ENCODE peak calls at places on chromosomes 4 and X, in four cellular contexts. Z is uterus, F is body of pancreas, R is testis. W is an unnamed sample.

GRCh38 chrX:142096263-142096662 is 108.8 kb downstream of the MAGEC2 start:
- DNase-seq in Z (no peak), R (no peak), F (no peak), W (no peak)

GRCh38 chr4:36255575-36255974 is 11.3 kb upstream of the ARAP2 start:
- DNase-seq in R (no peak), Z (no peak), F (no peak), W (no peak)

GRCh38 chrX:1011632-1012283 is 200.7 kb downstream of the CRLF2 start:
- DNase-seq in Z (no peak), R (no peak), F (no peak), W (no peak)

GRCh38 chr4:143473334-143474126 is 40.0 kb upstream of the SMARCA5 start:
- DNase-seq in F (no peak), Z (no peak), R (no peak), W (no peak)

GRCh38 chrX:103362504-103362903 is 6.2 kb downstream of the TCEAL9 start:
- DNase-seq in R (no peak), Z (no peak), F (no peak), W (no peak)

GRCh38 chr4:56633486-56633885 is 47.6 kb downstream of the HOPX start:
- DNase-seq in Z (no peak), R (no peak), F (no peak), W (no peak)

GRCh38 chrX:38806054-38806389 is 4.8 kb downstream of the MID1IP1 start:
- DNase-seq in F (peak), R (peak), Z (no peak), W (peak)

GRCh38 chrX:28585767-28586166 is 1.5 kb upstream of the IL1RAPL1 start:
- DNase-seq in Z (no peak), F (no peak), R (no peak), W (no peak)

GRCh38 chr4:125762537-125762936 is 447.8 kb downstream of the FAT4 start:
- DNase-seq in Z (no peak), F (no peak), R (no peak), W (no peak)

GRCh38 chrX:14922437-14922836 is 49.2 kb downstream of the MOSPD2 start:
- DNase-seq in F (no peak), Z (no peak), R (no peak), W (no peak)

GRCh38 chr4:39042365-39042764 is 10.2 kb upstream of the TMEM156 start:
- DNase-seq in Z (no peak), R (no peak), F (no peak), W (no peak)

GRCh38 chrX:110044531-110045249 is 41.8 kb downstream of the TMEM164 start:
- DNase-seq in R (no peak), F (no peak), Z (no peak), W (peak)

GRCh38 chr4:169791527-169792156 is 33.9 kb upstream of the HPF1 start:
- DNase-seq in Z (peak), F (peak), R (peak), W (peak)

GRCh38 chr4:80093563-80093962 is 20.5 kb upstream of the ANTXR2 start:
- DNase-seq in F (no peak), Z (no peak), R (no peak), W (no peak)

GRCh38 chr4:2468464-2469191 is at the start of gene RNF4:
- DNase-seq in R (peak), Z (peak), F (peak), W (peak)

GRCh38 chr4:2472187-2472586 is 3.3 kb downstream of the RNF4 start:
- DNase-seq in F (no peak), Z (no peak), R (no peak), W (peak)

GRCh38 chr4:2465032-2465431 is 3.9 kb upstream of the RNF4 start:
- DNase-seq in F (no peak), Z (no peak), R (no peak), W (no peak)

GRCh38 chr4:2469192-2469984 is 482 bp downstream of the RNF4 start:
- DNase-seq in F (peak), Z (no peak), R (peak), W (peak)
- TF ChIP-seq POLR2A in F (no peak), Z (no peak), R (no peak), W (peak)

GRCh38 chr4:55545681-55546632 is 752 bp downstream of the CLOCK start:
- DNase-seq in F (peak), R (peak), Z (peak), W (peak)
- TF ChIP-seq POLR2A in F (peak), R (no peak), Z (peak), W (peak)

GRCh38 chrX:107773906-107774435 is 1.6 kb downstream of the TSC22D3 start:
- DNase-seq in F (peak), R (no peak), Z (no peak), W (peak)

GRCh38 chrX:107775000-107775733 is 420 bp downstream of the TSC22D3 start:
- DNase-seq in Z (no peak), R (no peak), F (no peak), W (no peak)

GRCh38 chrX:107776649-107777535 is 641 bp upstream of the NCBP2L start:
- DNase-seq in F (peak), R (peak), Z (peak), W (peak)

GRCh38 chrX:107777536-107777832 is at the start of gene NCBP2L:
- DNase-seq in Z (no peak), F (no peak), R (no peak), W (no peak)

GRCh38 chrX:107775734-107776511 is at the start of gene TSC22D3:
- DNase-seq in F (peak), R (peak), Z (peak), W (peak)
- TF ChIP-seq POLR2A in F (peak), R (no peak), Z (peak), W (peak)

GRCh38 chr4:156950950-156951349 is 20.6 kb downstream of the PDGFC start:
- DNase-seq in R (no peak), Z (no peak), F (no peak), W (no peak)

GRCh38 chr4:156948133-156948532 is 23.5 kb downstream of the PDGFC start:
- DNase-seq in R (no peak), Z (no peak), F (no peak), W (no peak)

GRCh38 chr4:156948738-156949137 is 22.9 kb downstream of the PDGFC start:
- DNase-seq in F (no peak), R (no peak), Z (no peak), W (peak)

GRCh38 chr4:156949373-156949814 is 22.2 kb downstream of the PDGFC start:
- DNase-seq in F (no peak), Z (no peak), R (no peak), W (no peak)

GRCh38 chr4:156950090-156950489 is 21.5 kb downstream of the PDGFC start:
- DNase-seq in R (no peak), Z (no peak), F (no peak), W (no peak)
- TF ChIP-seq POLR2A in R (no peak), Z (no peak), F (no peak), W (no peak)

DNA sequence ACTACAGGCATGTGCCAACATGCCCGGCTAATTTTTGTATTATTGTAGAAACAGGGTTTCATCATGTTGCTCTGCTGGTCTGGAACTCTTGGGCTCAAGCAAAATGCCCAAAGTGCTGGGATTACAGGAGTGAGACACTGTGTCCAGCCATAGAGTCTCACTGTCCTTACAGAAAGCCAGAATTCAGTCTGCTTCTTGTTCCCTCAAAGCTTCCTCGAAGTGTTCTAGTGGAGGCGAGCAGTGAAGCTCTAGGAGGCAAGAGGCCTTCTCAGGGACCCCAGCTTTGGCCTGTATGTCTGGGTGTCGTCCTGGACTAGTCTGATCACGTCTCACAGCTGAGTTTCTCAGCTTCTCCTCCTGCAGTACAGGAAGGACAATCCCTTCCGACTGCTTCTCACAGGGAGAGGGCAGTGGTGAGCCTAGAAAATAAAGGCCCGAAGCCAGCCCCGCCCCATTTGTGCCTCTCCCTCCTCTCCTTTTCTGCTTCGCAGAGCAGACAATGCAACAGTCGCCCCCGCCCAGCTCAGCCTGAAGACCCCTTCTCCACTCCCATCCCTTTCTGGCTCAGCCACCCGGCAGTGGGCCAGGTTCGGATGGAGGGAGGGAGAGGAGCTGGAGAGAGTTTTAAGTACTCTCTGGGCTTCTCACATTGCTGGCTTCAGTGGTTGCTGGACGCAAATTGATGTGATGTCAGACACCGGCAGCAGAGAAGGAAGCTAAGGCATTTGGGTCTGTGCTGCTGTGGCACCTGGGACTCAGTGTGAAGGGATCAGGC is 11.1 kb upstream of the FAM3A start:
- DNase-seq in Z (peak), R (peak), F (peak), W (peak)
- TF ChIP-seq POLR2A in Z (peak), R (no peak), F (no peak), W (peak)

DNA sequence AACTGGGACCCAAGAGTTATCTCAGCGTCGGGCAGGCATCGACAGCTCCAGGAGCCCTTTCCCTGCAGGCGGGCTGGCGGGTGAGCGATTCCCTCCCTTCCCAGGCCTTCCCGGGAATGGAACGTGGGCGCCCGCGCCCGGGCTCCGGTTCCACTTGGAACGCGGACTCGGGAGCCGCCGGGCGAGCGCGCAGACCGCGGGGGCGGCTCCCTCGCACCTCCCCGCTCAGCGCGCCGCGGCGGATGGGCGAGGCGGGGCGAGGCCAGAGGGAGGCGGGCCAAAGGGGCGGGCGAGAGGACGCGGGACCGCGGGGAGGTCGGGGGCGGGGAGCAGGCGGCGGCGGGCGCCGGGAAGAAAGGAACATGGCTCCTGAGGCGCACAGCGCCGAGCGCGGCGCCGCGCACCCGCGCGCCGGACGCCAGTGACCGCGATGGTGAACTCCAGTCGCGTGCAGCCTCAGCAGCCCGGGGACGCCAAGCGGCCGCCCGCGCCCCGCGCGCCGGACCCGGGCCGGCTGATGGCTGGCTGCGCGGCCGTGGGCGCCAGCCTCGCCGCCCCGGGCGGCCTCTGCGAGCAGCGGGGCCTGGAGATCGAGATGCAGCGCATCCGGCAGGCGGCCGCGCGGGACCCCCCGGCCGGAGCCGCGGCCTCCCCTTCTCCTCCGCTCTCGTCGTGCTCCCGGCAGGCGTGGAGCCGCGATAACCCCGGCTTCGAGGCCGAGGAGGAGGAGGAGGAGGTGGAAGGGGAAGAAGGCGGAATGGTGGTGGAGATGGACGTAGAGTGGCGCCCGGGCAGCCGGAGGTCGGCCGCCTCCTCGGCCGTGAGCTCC is at the start of gene PKD2:
- DNase-seq in F (peak), Z (peak), R (peak), W (peak)
- TF ChIP-seq POLR2A in F (peak), Z (peak), R (no peak), W (peak)

DNA sequence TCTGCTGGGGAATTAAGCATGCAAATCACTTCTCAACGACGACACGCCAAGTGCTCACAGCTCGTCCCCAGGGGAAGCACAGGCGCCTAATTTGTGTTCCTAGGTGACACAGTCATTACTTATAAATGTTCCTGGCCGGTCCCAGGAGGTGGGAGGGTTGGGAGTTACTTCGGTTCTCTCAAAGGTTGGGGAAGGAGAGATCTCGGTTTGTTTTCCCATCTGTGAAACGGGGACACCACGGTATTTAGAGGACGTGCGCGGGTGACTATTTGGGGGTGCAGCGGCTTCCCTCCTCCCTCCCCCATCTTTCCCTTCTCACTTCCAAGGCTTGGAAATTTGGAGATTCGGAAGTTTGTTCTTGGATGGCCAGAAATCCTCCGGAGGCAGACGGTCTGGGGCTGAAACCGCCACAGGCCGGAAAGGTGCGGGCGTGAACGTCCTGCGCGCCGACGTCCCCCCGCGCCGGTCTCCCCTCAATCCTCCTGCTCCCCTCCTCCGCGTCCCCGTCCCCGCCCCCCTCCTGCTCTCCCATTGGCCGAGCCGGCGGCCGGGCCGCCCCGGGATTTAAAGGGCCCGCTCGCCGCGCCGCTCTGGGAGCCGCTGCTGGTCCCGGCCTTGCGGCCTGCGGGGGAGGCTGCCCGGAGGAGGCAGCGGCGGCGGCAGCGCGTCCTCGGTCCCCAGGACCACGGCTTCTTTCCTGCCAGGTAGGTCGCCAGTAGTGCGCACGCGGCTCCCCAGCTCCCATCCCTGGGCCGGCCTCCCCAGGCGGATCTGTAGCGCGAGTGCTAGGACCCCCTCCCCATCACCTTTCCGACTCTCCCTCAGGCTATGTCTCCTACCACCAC is at the start of gene PORCN:
- DNase-seq in F (peak), R (peak), Z (peak), W (peak)
- TF ChIP-seq POLR2A in F (peak), R (no peak), Z (peak), W (peak)

GRCh38 chr4:184371390-184371787 is 103.0 kb downstream of the IRF2 start:
- DNase-seq in F (no peak), Z (no peak), R (no peak), W (no peak)

GRCh38 chr4:184375027-184375426 is 99.3 kb downstream of the IRF2 start:
- DNase-seq in F (no peak), R (no peak), Z (no peak), W (no peak)

GRCh38 chr4:184376923-184377322 is 97.4 kb downstream of the IRF2 start:
- DNase-seq in Z (no peak), R (no peak), F (no peak), W (no peak)

GRCh38 chr4:184376136-184376838 is 98.1 kb downstream of the IRF2 start:
- DNase-seq in R (no peak), Z (no peak), F (no peak), W (no peak)

DNA sequence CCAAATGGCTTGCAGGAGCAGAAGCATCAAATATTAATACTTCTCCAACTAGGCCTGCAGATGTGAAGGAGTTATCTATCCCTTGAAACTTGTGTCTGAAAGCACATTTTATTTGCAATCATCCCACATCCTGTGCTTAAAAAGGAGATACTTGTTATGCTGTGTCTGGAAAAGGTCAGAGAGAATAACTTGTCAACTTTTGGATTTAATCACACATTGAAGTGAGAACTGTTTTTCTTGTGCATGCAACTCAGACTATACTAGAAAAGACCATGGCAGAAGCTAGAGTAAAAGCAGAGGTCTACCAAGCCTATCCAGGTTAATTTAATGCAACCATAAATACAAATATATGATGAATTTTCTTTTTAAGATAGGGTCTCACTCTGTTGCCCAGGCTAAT is 100.3 kb downstream of the IRF2 start:
- DNase-seq in F (no peak), Z (no peak), R (no peak), W (no peak)
- TF ChIP-seq POLR2A in F (no peak), Z (no peak), R (no peak), W (no peak)

DNA sequence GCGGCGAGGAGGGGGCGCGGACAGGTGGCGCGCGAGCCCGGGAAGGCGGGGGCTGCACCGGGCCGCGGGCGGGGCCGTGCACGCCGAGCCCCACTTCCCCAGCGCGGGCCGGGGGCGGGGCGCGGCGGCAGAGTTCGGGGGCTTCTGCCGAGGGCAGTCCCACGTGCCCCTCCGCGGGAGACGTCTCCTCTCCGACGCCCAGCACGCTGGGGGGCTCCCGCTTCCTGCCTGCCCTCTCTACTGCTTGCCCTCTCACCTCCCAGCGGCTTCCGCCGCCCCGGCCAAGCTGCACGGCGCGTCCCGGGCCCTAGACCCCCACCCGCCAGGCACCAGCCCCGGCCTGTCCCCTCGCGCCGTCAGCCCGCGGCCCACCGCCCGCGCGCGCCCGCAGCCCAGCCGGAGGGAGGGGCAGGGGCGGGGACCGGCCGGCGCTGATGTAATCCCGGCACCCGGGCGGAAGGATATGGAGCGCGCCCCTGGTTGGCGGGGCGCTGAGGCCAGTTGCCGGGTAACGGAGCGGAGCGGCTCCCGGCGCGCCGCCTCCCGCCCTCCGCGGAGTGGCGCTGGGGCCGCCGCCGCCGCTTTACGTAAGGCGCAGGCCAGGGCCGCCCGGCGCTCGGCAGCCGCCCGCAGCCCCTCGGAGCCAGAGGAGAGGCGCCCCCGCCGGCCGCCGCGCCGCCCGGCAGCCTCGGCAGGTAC is at the start of gene KIAA0232:
- DNase-seq in F (peak), R (peak), Z (peak), W (peak)
- TF ChIP-seq POLR2A in F (peak), R (no peak), Z (peak), W (peak)

W was measured in erythroblast.